ENCODE peak calls at places on chromosomes 4 and X, in ten cellular contexts. R is AG09319; M is HCT116; J is activated CD4-positive, alpha-beta T cell treated with anti-CD3 and anti-CD28 coated beads, Interleukin-2, amount 50 U/mL, for 1 hour; V is central memory CD4-positive, alpha-beta T cell; F is left cardiac atrium; W is activated CD8-positive, alpha-beta memory T cell treated with anti-CD3 and anti-CD28 coated beads for 48 hours; G is D341Med; A is PC-3; T is amniotic stem cell. Q is an unnamed sample.

GRCh38 chr4:1300466-1301455 is 11.1 kb downstream of the MAEA start:
- DNase-seq in R (no peak), M (no peak), J (no peak), V (peak), F (peak), W (no peak), G (peak), A (no peak), T (no peak), Q (no peak)

GRCh38 chrX:2385224-2385623 is 115.6 kb downstream of the DHRSX start:
- DNase-seq in R (no peak), M (peak), J (no peak), V (no peak), F (no peak), W (no peak), G (no peak), A (peak), T (no peak), Q (peak)

GRCh38 chrX:17440258-17440657 is 65.3 kb downstream of the NHS start:
- DNase-seq in R (no peak), M (no peak), J (no peak), V (no peak), F (no peak), W (no peak), G (no peak), A (no peak), T (no peak), Q (no peak)

GRCh38 chr4:174396599-174396998 is 112.9 kb downstream of the CEP44 start:
- DNase-seq in R (no peak), M (no peak), J (no peak), V (no peak), F (no peak), W (no peak), G (no peak), A (no peak), T (no peak), Q (peak)

GRCh38 chr4:16264798-16265197 is 38.5 kb upstream of the TAPT1 start:
- DNase-seq in R (peak), M (peak), J (no peak), V (peak), F (no peak), W (no peak), G (peak), A (peak), T (peak), Q (peak)

GRCh38 chr4:33924239-33924638 is 2320.1 kb downstream of the ARAP2 start:
- DNase-seq in R (peak), M (peak), J (no peak), V (no peak), F (no peak), W (no peak), G (no peak), A (peak), T (peak), Q (no peak)

GRCh38 chr4:139922625-139923024 is 231.4 kb downstream of the MAML3 start:
- DNase-seq in R (no peak), M (no peak), J (no peak), V (no peak), F (no peak), W (no peak), G (no peak), A (peak), T (no peak), Q (no peak)

GRCh38 chr4:173448557-173448918 is 49.6 kb upstream of the SCRG1 start:
- DNase-seq in R (no peak), M (no peak), J (no peak), V (no peak), F (no peak), W (no peak), G (no peak), A (no peak), T (no peak), Q (no peak)

GRCh38 chrX:47831788-47832187 is 4.9 kb upstream of the ZNF81 start:
- DNase-seq in R (no peak), M (peak), J (peak), V (peak), F (peak), W (no peak), G (peak), A (peak), T (no peak), Q (no peak)

GRCh38 chrX:24603191-24603590 is 44.0 kb downstream of the PCYT1B start:
- DNase-seq in R (no peak), M (no peak), J (no peak), V (no peak), F (no peak), W (no peak), G (no peak), A (no peak), T (no peak), Q (no peak)

GRCh38 chr4:65665951-65666523 is 4.3 kb downstream of the EPHA5 start:
- DNase-seq in R (no peak), M (no peak), J (no peak), V (no peak), F (no peak), W (no peak), G (no peak), A (peak), T (no peak), Q (no peak)

GRCh38 chr4:187883836-187884235 is 111.7 kb upstream of the ZFP42 start:
- DNase-seq in R (no peak), M (no peak), J (no peak), V (no peak), F (no peak), W (no peak), G (no peak), A (no peak), T (no peak), Q (no peak)

GRCh38 chrX:118644378-118644777 is 83.0 kb upstream of the IL13RA1 start:
- DNase-seq in R (no peak), M (peak), J (no peak), V (no peak), F (no peak), W (no peak), G (no peak), A (peak), T (peak), Q (no peak)

GRCh38 chr4:37453361-37454262 is 209.1 kb downstream of the NWD2 start:
- DNase-seq in R (no peak), M (no peak), J (peak), V (peak), F (peak), W (peak), G (peak), A (peak), T (no peak), Q (no peak)

GRCh38 chrX:21943460-21944135 is 3.1 kb downstream of the SMS start:
- DNase-seq in R (no peak), M (peak), J (no peak), V (no peak), F (no peak), W (no peak), G (no peak), A (peak), T (peak), Q (peak)

GRCh38 chrX:21374163-21374993 is at the start of gene CNKSR2:
- DNase-seq in R (no peak), M (no peak), J (peak), V (peak), F (peak), W (peak), G (peak), A (peak), T (no peak), Q (peak)

GRCh38 chr4:43391084-43391483 is 498.6 kb downstream of the GRXCR1 start:
- DNase-seq in R (no peak), M (no peak), J (no peak), V (no peak), F (no peak), W (no peak), G (no peak), A (no peak), T (no peak), Q (no peak)

GRCh38 chr4:15938182-15938581 is 358 bp downstream of the FGFBP1 start:
- DNase-seq in R (no peak), M (peak), J (no peak), V (no peak), F (no peak), W (no peak), G (no peak), A (peak), T (no peak), Q (no peak)

GRCh38 chr4:94412019-94413017 is 39.4 kb upstream of the PDLIM5 start:
- DNase-seq in R (no peak), M (peak), J (no peak), V (no peak), F (no peak), W (no peak), G (no peak), A (peak), T (peak), Q (peak)

GRCh38 chrX:150219374-150220185 is 143.5 kb upstream of the MAMLD1 start:
- DNase-seq in R (no peak), M (no peak), J (no peak), V (no peak), F (no peak), W (no peak), G (no peak), A (no peak), T (no peak), Q (peak)